ENCODE peak calls at places on chromosomes 3 and 15, in ten cellular contexts. S is neural progenitor cell, H is lung, Z is left ventricle myocardium inferior, K is body of pancreas, W is tibial artery, N is adipocyte, L is WERI-Rb-1, J is mesenchymal stem cell, T is esophagus muscularis mucosa. R is an unnamed sample.

GRCh38 chr3:194983620-194984019 is 287.3 kb downstream of the XXYLT1 start:
- DNase-seq in S (no peak), H (no peak), Z (no peak), K (no peak), W (no peak), N (no peak), L (no peak), J (no peak), T (no peak), R (no peak)

GRCh38 chr3:141078200-141078599 is 27.1 kb downstream of the SPSB4 start:
- DNase-seq in S (no peak), H (no peak), Z (no peak), K (no peak), W (no peak), N (no peak), L (no peak), J (no peak), T (no peak), R (no peak)

GRCh38 chr15:45399381-45400212 is 21.3 kb upstream of the GATM start:
- DNase-seq in S (peak; percentile 70), H (no peak), Z (no peak), K (no peak), W (no peak), N (peak; percentile 89), L (peak; percentile 32), J (peak; percentile 72), T (no peak), R (no peak)

GRCh38 chr15:58185439-58185838 is 47.3 kb downstream of the AQP9 start:
- DNase-seq in S (no peak), H (no peak), Z (no peak), K (no peak), W (no peak), N (no peak), L (no peak), J (no peak), T (no peak), R (no peak)

GRCh38 chr3:24583004-24583403 is 88.4 kb upstream of the THRB start:
- DNase-seq in S (peak; percentile 7), H (no peak), Z (no peak), K (peak; percentile 23), W (no peak), N (peak; percentile 63), L (no peak), J (peak; percentile 33), T (no peak), R (no peak)

GRCh38 chr3:149473314-149473990 is 1.0 kb upstream of the TM4SF4 start:
- DNase-seq in S (no peak), H (peak; percentile 81), Z (no peak), K (peak; percentile 75), W (peak; percentile 71), N (peak; percentile 79), L (no peak), J (peak; percentile 57), T (no peak), R (no peak)

GRCh38 chr15:32706704-32707103 is 11.1 kb upstream of the GREM1 start:
- DNase-seq in S (no peak), H (no peak), Z (no peak), K (no peak), W (no peak), N (no peak), L (no peak), J (peak; percentile 63), T (no peak), R (no peak)

GRCh38 chr3:55868347-55868746 is 381.2 kb upstream of the WNT5A start:
- DNase-seq in S (no peak), H (no peak), Z (no peak), K (no peak), W (no peak), N (no peak), L (no peak), J (no peak), T (peak; percentile 21), R (no peak)

GRCh38 chr15:29092376-29093064 is 177.1 kb downstream of the NSMCE3 start:
- DNase-seq in S (no peak), H (no peak), Z (no peak), K (no peak), W (peak; percentile 15), N (no peak), L (no peak), J (no peak), T (no peak), R (no peak)
- H3K9me3 ChIP-seq in S (no peaks in the 10 kb centered on the region), H (no peaks in the 10 kb centered on the region), Z (no peaks in the 10 kb centered on the region), K (no peaks in the 10 kb centered on the region), W (no peaks in the 10 kb centered on the region), N (no peaks in the 10 kb centered on the region), L (no peaks in the 10 kb centered on the region), J (no peaks in the 10 kb centered on the region), T (no peaks in the 10 kb centered on the region), R (no peaks in the 10 kb centered on the region)

DNA sequence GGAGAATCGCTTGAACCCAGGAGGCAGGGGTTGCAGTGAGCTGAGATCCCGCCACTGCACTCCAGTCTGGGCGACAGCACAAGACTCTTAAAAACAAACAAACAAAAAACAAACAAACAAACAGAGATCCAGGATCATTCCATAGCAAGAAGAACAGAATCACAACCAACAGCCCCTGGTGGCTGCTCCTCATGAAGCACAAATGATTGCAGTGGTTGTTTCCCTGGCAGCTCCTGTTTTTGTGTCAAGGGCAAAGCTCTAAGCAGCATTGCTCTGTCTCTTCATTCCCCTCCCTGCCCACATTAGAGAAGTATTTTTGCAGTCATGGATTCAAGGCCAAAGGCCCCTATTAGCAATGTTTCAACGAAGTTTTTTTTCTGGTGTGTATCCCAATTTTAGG is 25.8 kb upstream of the BLM start:
- DNase-seq in S (no peak), H (no peak), Z (no peak), K (no peak), W (no peak), N (peak; percentile 5), L (no peak), J (no peak), T (no peak), R (no peak)
- H3K4me3 ChIP-seq in S (no peak overlapping the region), H (no peak overlapping the region), Z (no peak overlapping the region), K (no peak overlapping the region), W (no peak overlapping the region), N (no peak overlapping the region), L (no peak overlapping the region), J (no peak overlapping the region), T (no peak overlapping the region), R (no peak overlapping the region)

GRCh38 chr15:25051399-25052154 is 96.8 kb downstream of the SNRPN start:
- DNase-seq in S (no peak), H (peak; percentile 21), Z (no peak), K (no peak), W (no peak), N (no peak), L (no peak), J (no peak), T (peak; percentile 72), R (no peak)

GRCh38 chr15:25054329-25054728 is 99.5 kb downstream of the SNRPN start:
- DNase-seq in S (no peak), H (peak; percentile 24), Z (no peak), K (no peak), W (no peak), N (no peak), L (no peak), J (no peak), T (no peak), R (no peak)

GRCh38 chr15:25054943-25055342 is 100.2 kb downstream of the SNRPN start:
- DNase-seq in S (no peak), H (no peak), Z (no peak), K (no peak), W (no peak), N (no peak), L (no peak), J (no peak), T (no peak), R (no peak)

GRCh38 chr15:25052191-25052999 is 97.6 kb downstream of the SNRPN start:
- DNase-seq in S (no peak), H (peak; percentile 22), Z (no peak), K (no peak), W (no peak), N (no peak), L (no peak), J (no peak), T (no peak), R (no peak)

DNA sequence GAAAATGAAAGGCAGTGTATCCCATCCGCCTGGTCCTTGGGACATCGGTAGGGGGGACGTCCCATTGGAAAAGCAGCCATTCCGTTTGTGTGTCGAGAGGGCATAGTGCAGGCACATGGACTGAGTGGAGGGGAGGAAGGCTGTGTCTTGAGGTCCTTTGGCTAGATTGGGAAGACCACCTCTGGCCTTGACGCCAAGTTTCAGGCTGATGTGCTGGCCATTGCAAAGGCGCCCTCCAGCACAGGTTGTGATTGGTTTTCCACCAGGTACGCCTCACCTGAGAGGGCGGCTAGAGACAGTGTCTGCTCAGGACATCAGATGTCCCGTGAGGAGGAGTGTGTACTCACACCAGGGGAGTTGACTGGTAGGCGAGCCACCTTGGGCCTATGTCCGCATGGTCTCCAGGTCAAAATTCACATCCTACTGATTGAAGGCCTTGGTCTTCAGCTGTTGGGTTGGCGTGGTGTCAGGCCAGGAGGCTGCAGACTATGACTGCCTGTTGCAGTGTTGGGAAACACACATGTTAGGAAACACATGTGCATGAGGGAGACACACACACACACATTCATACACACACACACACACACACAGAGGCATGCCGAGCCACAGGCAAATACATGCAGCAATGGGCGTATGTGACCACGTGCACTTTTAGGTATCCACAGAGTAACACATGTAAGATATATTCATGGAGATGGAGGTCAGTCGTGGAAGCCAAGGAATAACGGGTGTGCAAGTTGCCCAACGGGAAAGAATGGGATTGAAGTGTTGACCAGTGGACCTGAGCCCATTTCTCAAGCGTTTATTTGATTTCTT is 98.4 kb downstream of the SNRPN start:
- DNase-seq in S (no peak), H (peak; percentile 24), Z (no peak), K (no peak), W (no peak), N (no peak), L (no peak), J (no peak), T (peak; percentile 74), R (no peak)
- H3K36me3 ChIP-seq in S (peaks cover 28% of the 10 kb centered on the region), H (peaks cover 57% of the 10 kb centered on the region), Z (peaks cover 99% of the 10 kb centered on the region), K (peaks cover 30% of the 10 kb centered on the region), W (peaks cover 100% of the 10 kb centered on the region), N (peaks cover 98% of the 10 kb centered on the region), L (peaks cover 39% of the 10 kb centered on the region), J (peaks cover 87% of the 10 kb centered on the region), T (peaks cover 89% of the 10 kb centered on the region), R (peaks cover 78% of the 10 kb centered on the region)

GRCh38 chr3:11568503-11569155 is 75.1 kb downstream of the VGLL4 start:
- DNase-seq in S (no peak), H (no peak), Z (peak; percentile 62), K (peak; percentile 37), W (peak; percentile 89), N (peak; percentile 95), L (no peak), J (peak; percentile 97), T (no peak), R (no peak)

GRCh38 chr3:11569156-11569741 is 74.5 kb downstream of the VGLL4 start:
- DNase-seq in S (no peak), H (no peak), Z (no peak), K (no peak), W (no peak), N (no peak), L (no peak), J (no peak), T (no peak), R (no peak)

GRCh38 chr3:11566916-11567315 is 76.8 kb downstream of the VGLL4 start:
- DNase-seq in S (peak; percentile 70), H (no peak), Z (no peak), K (no peak), W (no peak), N (no peak), L (peak; percentile 58), J (no peak), T (no peak), R (no peak)

GRCh38 chr3:11566478-11566877 is 77.2 kb downstream of the VGLL4 start:
- DNase-seq in S (no peak), H (no peak), Z (no peak), K (no peak), W (no peak), N (no peak), L (no peak), J (no peak), T (no peak), R (no peak)

DNA sequence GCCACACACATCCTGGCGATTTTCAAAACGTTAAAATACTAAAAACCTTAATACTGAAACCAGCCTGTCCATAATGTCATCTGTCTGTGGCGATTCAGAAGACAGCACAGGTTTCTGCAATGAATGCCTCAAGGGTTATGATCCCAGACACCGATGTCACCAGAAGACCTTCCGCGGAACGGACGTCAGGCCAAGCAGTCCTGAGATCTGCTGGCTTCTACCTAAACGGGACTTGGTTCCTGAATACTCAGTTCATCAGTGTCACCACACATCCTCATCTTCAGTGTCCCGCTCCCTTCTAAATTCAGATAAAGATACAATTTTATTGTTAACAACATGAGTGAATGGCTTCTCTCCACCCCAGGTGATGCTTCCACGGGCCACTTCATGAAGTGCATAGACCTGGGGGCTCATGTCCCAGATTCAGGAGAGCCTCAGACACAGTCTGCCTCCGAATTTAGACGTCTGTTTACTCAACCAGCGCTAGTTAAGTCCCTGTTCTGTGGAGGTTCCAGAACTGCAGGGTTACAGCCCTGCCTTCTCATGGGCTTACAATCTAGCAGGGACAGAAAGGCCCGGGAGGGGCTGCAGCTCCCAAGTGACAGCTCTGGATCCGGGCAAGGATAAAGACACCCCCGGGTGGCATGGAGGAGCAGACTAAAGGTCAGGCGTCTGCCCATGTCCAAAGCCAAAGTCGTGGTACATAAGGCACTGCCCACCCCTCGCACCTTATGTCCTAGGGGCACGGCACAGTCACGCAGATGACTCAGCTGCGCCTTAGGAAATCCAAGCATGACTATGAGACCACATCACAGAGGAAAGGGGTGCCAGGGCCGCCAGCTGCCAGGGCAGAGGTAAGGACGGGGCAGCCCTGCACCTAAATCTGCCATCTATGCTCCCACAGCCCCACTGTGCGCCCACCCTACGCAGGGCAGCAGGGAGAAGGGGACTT is 75.9 kb downstream of the VGLL4 start:
- DNase-seq in S (no peak), H (no peak), Z (no peak), K (no peak), W (peak; percentile 79), N (peak; percentile 93), L (no peak), J (peak; percentile 91), T (no peak), R (no peak)
- H3K9me3 ChIP-seq in S (no peaks in the 10 kb centered on the region), H (no peaks in the 10 kb centered on the region), Z (no peaks in the 10 kb centered on the region), K (no peaks in the 10 kb centered on the region), W (no peaks in the 10 kb centered on the region), N (no peaks in the 10 kb centered on the region), L (no peaks in the 10 kb centered on the region), J (no peaks in the 10 kb centered on the region), T (no peaks in the 10 kb centered on the region), R (no peaks in the 10 kb centered on the region)